ENCODE peak calls at places on chromosomes 13 and 19, in ten cellular contexts. Q is left colon; I is T-cell; H is dermis blood vessel endothelial cell; E is thyroid gland; V is progenitor cell of endocrine pancreas; X is DMS153; B is upper lobe of right lung; L is non-pigmented ciliary epithelial cell; Y is activated T-helper 1 cell treated with anti-CD3 and anti-CD28 coated beads, Interleukin-2, amount 50 U/mL, for 16 hours. N is an unnamed sample.

GRCh38 chr13:20193924-20194631 is 1.3 kb upstream of the GJB2 start:
- DNase-seq in Q (no peak), I (no peak), H (peak; percentile 11), E (no peak), V (no peak), X (no peak), B (no peak), L (no peak), Y (no peak), N (no peak)

GRCh38 chr13:112529216-112529615 is 58.7 kb downstream of the TUBGCP3 start:
- DNase-seq in Q (no peak), I (no peak), H (no peak), E (no peak), V (no peak), X (no peak), B (no peak), L (no peak), Y (no peak), N (no peak)

GRCh38 chr19:58067240-58067912 is 8.3 kb downstream of the ZNF135 start:
- DNase-seq in Q (no peak), I (no peak), H (no peak), E (no peak), V (no peak), X (no peak), B (no peak), L (no peak), Y (no peak), N (no peak)

GRCh38 chr13:76856141-76856571 is 30.0 kb downstream of the KCTD12 start:
- DNase-seq in Q (no peak), I (no peak), H (peak; percentile 37), E (no peak), V (no peak), X (no peak), B (no peak), L (peak; percentile 55), Y (no peak), N (no peak)

GRCh38 chr19:29618871-29619270 is 12.8 kb downstream of the POP4 start:
- DNase-seq in Q (no peak), I (no peak), H (no peak), E (no peak), V (no peak), X (no peak), B (no peak), L (no peak), Y (no peak), N (no peak)

GRCh38 chr13:110626510-110626909 is 11.2 kb downstream of the NAXD start:
- DNase-seq in Q (no peak), I (no peak), H (no peak), E (no peak), V (no peak), X (no peak), B (no peak), L (no peak), Y (no peak), N (no peak)

GRCh38 chr13:43473437-43473836 is 313.3 kb downstream of the ENOX1 start:
- DNase-seq in Q (no peak), I (no peak), H (peak; percentile 0), E (no peak), V (no peak), X (no peak), B (no peak), L (no peak), Y (no peak), N (no peak)

GRCh38 chr13:66425741-66426140 is 804.4 kb downstream of the PCDH9 start:
- DNase-seq in Q (no peak), I (no peak), H (no peak), E (no peak), V (no peak), X (no peak), B (no peak), L (peak; percentile 46), Y (no peak), N (no peak)

GRCh38 chr19:42344336-42344893 is 19.0 kb downstream of the MEGF8 start:
- DNase-seq in Q (no peak), I (no peak), H (no peak), E (no peak), V (no peak), X (no peak), B (no peak), L (no peak), Y (no peak), N (no peak)

GRCh38 chr13:113000575-113000974 is 31.6 kb downstream of the MCF2L start:
- DNase-seq in Q (no peak), I (no peak), H (no peak), E (no peak), V (no peak), X (no peak), B (no peak), L (no peak), Y (no peak), N (no peak)

GRCh38 chr13:90519157-90519556 is 828.3 kb upstream of the MIR17HG start:
- DNase-seq in Q (no peak), I (no peak), H (no peak), E (no peak), V (no peak), X (no peak), B (no peak), L (no peak), Y (no peak), N (no peak)

GRCh38 chr13:98775844-98776598 is 23.5 kb upstream of the SLC15A1 start:
- DNase-seq in Q (peak; percentile 85), I (no peak), H (peak; percentile 30), E (no peak), V (no peak), X (no peak), B (no peak), L (peak; percentile 60), Y (no peak), N (no peak)

N was measured in AML-193.